ENCODE peak calls at places on chromosomes 6 and 20, in ten cellular contexts. One of them, this sample, is unnamed.

GRCh38 chr6:89297695-89298351 is 17.3 kb downstream of the GABRR2 start:
- DNase-seq in AG10803: peak
- DNase-seq in fibroblast of the aortic adventitia: peak
- DNase-seq in right atrium auricular region: no peak
- DNase-seq in adrenal gland: no peak
- DNase-seq in GM23338: no peak
- DNase-seq in bronchial epithelial cell: peak
- DNase-seq in AG04450: peak
- DNase-seq in PC-3: peak
- DNase-seq in HFF-Myc: peak
- DNase-seq in this sample: peak

GRCh38 chr20:61049684-61050083 is 202.4 kb upstream of the CDH4 start:
- DNase-seq in PC-3: no peak
- DNase-seq in fibroblast of the aortic adventitia: no peak
- DNase-seq in AG04450: no peak
- DNase-seq in HFF-Myc: no peak
- DNase-seq in GM23338: no peak
- DNase-seq in AG10803: no peak
- DNase-seq in right atrium auricular region: no peak
- DNase-seq in adrenal gland: no peak
- DNase-seq in bronchial epithelial cell: no peak
- DNase-seq in this sample: no peak

GRCh38 chr6:141521440-141521839 is 611.3 kb upstream of the GJE1 start:
- DNase-seq in bronchial epithelial cell: peak
- DNase-seq in AG10803: no peak
- DNase-seq in right atrium auricular region: no peak
- DNase-seq in fibroblast of the aortic adventitia: peak
- DNase-seq in HFF-Myc: no peak
- DNase-seq in PC-3: peak
- DNase-seq in adrenal gland: no peak
- DNase-seq in GM23338: no peak
- DNase-seq in AG04450: no peak
- DNase-seq in this sample: no peak

GRCh38 chr6:132733814-132734213 is 20.0 kb upstream of the VNN1 start:
- DNase-seq in right atrium auricular region: no peak
- DNase-seq in fibroblast of the aortic adventitia: no peak
- DNase-seq in AG04450: no peak
- DNase-seq in PC-3: no peak
- DNase-seq in GM23338: no peak
- DNase-seq in HFF-Myc: no peak
- DNase-seq in adrenal gland: no peak
- DNase-seq in AG10803: no peak
- DNase-seq in bronchial epithelial cell: peak
- DNase-seq in this sample: no peak

GRCh38 chr6:7106752-7107577 is 796 bp upstream of the RREB1 start:
- DNase-seq in GM23338: peak
- DNase-seq in HFF-Myc: no peak
- DNase-seq in bronchial epithelial cell: no peak
- DNase-seq in AG04450: no peak
- DNase-seq in adrenal gland: peak
- DNase-seq in right atrium auricular region: no peak
- DNase-seq in PC-3: peak
- DNase-seq in fibroblast of the aortic adventitia: no peak
- DNase-seq in AG10803: no peak
- DNase-seq in this sample: no peak

GRCh38 chr6:85675030-85675819 is 32.5 kb upstream of the SYNCRIP start:
- DNase-seq in GM23338: peak
- DNase-seq in AG10803: peak
- DNase-seq in right atrium auricular region: no peak
- DNase-seq in adrenal gland: no peak
- DNase-seq in PC-3: peak
- DNase-seq in fibroblast of the aortic adventitia: peak
- DNase-seq in AG04450: no peak
- DNase-seq in bronchial epithelial cell: peak
- DNase-seq in HFF-Myc: no peak
- DNase-seq in this sample: peak

GRCh38 chr20:8562356-8562755 is 430.3 kb downstream of the PLCB1 start:
- DNase-seq in HFF-Myc: no peak
- DNase-seq in right atrium auricular region: no peak
- DNase-seq in adrenal gland: no peak
- DNase-seq in bronchial epithelial cell: no peak
- DNase-seq in GM23338: no peak
- DNase-seq in PC-3: no peak
- DNase-seq in AG04450: no peak
- DNase-seq in fibroblast of the aortic adventitia: no peak
- DNase-seq in AG10803: no peak
- DNase-seq in this sample: no peak

GRCh38 chr6:23403458-23403857 is 722.6 kb upstream of the NRSN1 start:
- DNase-seq in adrenal gland: no peak
- DNase-seq in GM23338: no peak
- DNase-seq in PC-3: no peak
- DNase-seq in bronchial epithelial cell: no peak
- DNase-seq in fibroblast of the aortic adventitia: no peak
- DNase-seq in right atrium auricular region: no peak
- DNase-seq in AG04450: no peak
- DNase-seq in AG10803: no peak
- DNase-seq in HFF-Myc: no peak
- DNase-seq in this sample: no peak

GRCh38 chr6:155090166-155090565 is 95.1 kb downstream of the TIAM2 start:
- DNase-seq in fibroblast of the aortic adventitia: no peak
- DNase-seq in AG04450: no peak
- DNase-seq in AG10803: no peak
- DNase-seq in right atrium auricular region: no peak
- DNase-seq in GM23338: no peak
- DNase-seq in adrenal gland: no peak
- DNase-seq in PC-3: no peak
- DNase-seq in bronchial epithelial cell: no peak
- DNase-seq in HFF-Myc: no peak
- DNase-seq in this sample: no peak

GRCh38 chr6:33840064-33840926 is 36.5 kb upstream of the MLN start:
- DNase-seq in fibroblast of the aortic adventitia: peak
- DNase-seq in right atrium auricular region: peak
- DNase-seq in adrenal gland: peak
- DNase-seq in PC-3: peak
- DNase-seq in HFF-Myc: peak
- DNase-seq in AG10803: peak
- DNase-seq in GM23338: no peak
- DNase-seq in bronchial epithelial cell: peak
- DNase-seq in AG04450: peak
- DNase-seq in this sample: peak

GRCh38 chr20:35226775-35227681 is 538 bp downstream of the MMP24 start:
- DNase-seq in PC-3: peak
- DNase-seq in GM23338: peak
- DNase-seq in right atrium auricular region: no peak
- DNase-seq in AG10803: peak
- DNase-seq in bronchial epithelial cell: peak
- DNase-seq in HFF-Myc: no peak
- DNase-seq in adrenal gland: peak
- DNase-seq in fibroblast of the aortic adventitia: peak
- DNase-seq in AG04450: no peak
- DNase-seq in this sample: peak

GRCh38 chr6:109770779-109771178 is 79.7 kb downstream of the FIG4 start:
- DNase-seq in AG04450: no peak
- DNase-seq in adrenal gland: no peak
- DNase-seq in fibroblast of the aortic adventitia: no peak
- DNase-seq in GM23338: no peak
- DNase-seq in PC-3: no peak
- DNase-seq in HFF-Myc: no peak
- DNase-seq in right atrium auricular region: no peak
- DNase-seq in AG10803: no peak
- DNase-seq in bronchial epithelial cell: no peak
- DNase-seq in this sample: no peak

GRCh38 chr6:158153576-158153975 is 14.5 kb downstream of the SERAC1 start:
- DNase-seq in GM23338: no peak
- DNase-seq in AG04450: no peak
- DNase-seq in bronchial epithelial cell: no peak
- DNase-seq in adrenal gland: no peak
- DNase-seq in PC-3: no peak
- DNase-seq in HFF-Myc: no peak
- DNase-seq in right atrium auricular region: no peak
- DNase-seq in AG10803: no peak
- DNase-seq in fibroblast of the aortic adventitia: no peak
- DNase-seq in this sample: no peak

DNA sequence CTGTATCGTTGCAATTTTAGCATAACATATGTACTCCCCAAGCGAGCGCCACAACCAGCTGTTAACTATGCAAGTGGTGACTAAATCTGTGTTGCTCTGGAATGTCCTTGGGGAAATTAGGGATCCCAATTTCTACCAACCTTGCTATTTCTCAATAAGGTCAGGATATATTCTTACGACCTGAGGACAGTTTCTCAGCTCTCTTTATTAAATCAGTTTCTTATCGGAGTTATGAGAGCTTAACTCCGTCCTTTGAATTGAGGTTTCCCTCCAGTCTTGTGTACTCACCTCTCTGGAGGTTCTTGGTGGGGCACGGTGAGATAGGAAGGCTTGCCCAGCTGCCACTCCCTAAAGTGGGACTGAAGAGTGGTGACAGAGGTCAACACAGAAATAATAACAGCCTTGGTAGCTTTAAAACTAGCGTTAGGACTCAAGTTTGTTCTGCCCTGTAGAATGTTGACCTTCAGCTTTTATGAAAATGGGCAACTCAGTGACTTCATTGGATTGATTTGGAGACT is 689 bp downstream of the MRPS18B start:
- DNase-seq in bronchial epithelial cell: no peak
- DNase-seq in PC-3: peak
- DNase-seq in fibroblast of the aortic adventitia: peak
- DNase-seq in GM23338: no peak
- DNase-seq in AG10803: peak
- DNase-seq in HFF-Myc: no peak
- DNase-seq in adrenal gland: no peak
- DNase-seq in right atrium auricular region: no peak
- DNase-seq in AG04450: no peak
- DNase-seq in this sample: no peak
- H3K4me3 ChIP-seq in bronchial epithelial cell: peak
- H3K4me3 ChIP-seq in PC-3: peak
- H3K4me3 ChIP-seq in fibroblast of the aortic adventitia: peak
- H3K4me3 ChIP-seq in GM23338: peak
- H3K4me3 ChIP-seq in AG10803: peak
- H3K4me3 ChIP-seq in HFF-Myc: peak
- H3K4me3 ChIP-seq in adrenal gland: no peak
- H3K4me3 ChIP-seq in right atrium auricular region: peak
- H3K4me3 ChIP-seq in AG04450: peak
- H3K4me3 ChIP-seq in this sample: peak

DNA sequence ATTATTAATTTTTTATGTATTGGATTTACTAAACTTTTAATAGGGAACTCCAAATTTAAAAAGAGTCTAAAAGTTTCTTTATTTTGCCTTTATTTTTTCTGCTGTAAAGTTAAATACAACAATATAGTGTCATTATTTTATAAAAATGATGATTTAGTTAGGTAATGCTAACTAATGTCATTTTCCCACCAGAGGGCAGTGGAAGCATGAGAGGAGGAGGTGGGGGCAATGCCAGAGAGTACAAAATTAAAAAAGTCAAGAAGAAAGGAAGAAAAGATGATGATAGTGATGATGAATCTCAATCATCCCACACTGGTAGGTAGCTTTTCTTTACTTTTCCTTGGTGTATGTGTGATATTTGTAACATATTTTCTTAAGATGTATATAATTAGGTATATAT is 20.2 kb upstream of the FHL5 start:
- DNase-seq in bronchial epithelial cell: peak
- DNase-seq in HFF-Myc: no peak
- DNase-seq in AG04450: no peak
- DNase-seq in right atrium auricular region: no peak
- DNase-seq in GM23338: peak
- DNase-seq in adrenal gland: no peak
- DNase-seq in PC-3: peak
- DNase-seq in AG10803: no peak
- DNase-seq in fibroblast of the aortic adventitia: peak
- DNase-seq in this sample: peak
- TF ChIP-seq CTCF in bronchial epithelial cell: no peak
- TF ChIP-seq CTCF in HFF-Myc: peak
- TF ChIP-seq CTCF in AG04450: peak
- TF ChIP-seq CTCF in right atrium auricular region: peak
- TF ChIP-seq CTCF in GM23338: peak
- TF ChIP-seq CTCF in adrenal gland: peak
- TF ChIP-seq CTCF in PC-3: peak
- TF ChIP-seq CTCF in AG10803: peak
- TF ChIP-seq CTCF in fibroblast of the aortic adventitia: peak
- TF ChIP-seq CTCF in this sample: peak

DNA sequence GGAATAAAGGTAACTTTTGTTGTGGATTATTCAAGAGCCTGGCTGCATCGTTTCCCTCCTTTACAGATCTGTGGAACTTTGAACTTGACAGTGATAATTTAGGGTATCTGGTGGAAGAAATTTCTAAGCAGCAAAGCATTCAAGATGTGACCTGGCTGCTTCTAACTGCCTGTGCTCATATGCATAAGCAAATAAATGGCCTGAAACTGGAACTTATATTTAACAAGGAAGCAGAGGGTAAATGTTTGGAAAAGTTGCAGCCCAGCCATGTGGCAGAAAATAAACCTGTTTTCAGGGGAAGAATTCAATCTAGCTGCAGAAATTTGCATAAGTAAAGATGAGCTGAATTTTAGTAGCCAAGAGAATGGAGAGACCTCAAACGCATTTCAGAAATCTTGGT is 173.5 kb downstream of the C6orf118 start:
- DNase-seq in AG04450: no peak
- DNase-seq in HFF-Myc: no peak
- DNase-seq in PC-3: no peak
- DNase-seq in adrenal gland: no peak
- DNase-seq in AG10803: no peak
- DNase-seq in right atrium auricular region: no peak
- DNase-seq in bronchial epithelial cell: no peak
- DNase-seq in GM23338: no peak
- DNase-seq in fibroblast of the aortic adventitia: no peak
- DNase-seq in this sample: no peak
- H3K4me3 ChIP-seq in AG04450: no peak
- H3K4me3 ChIP-seq in HFF-Myc: no peak
- H3K4me3 ChIP-seq in PC-3: no peak
- H3K4me3 ChIP-seq in adrenal gland: no peak
- H3K4me3 ChIP-seq in AG10803: no peak
- H3K4me3 ChIP-seq in right atrium auricular region: no peak
- H3K4me3 ChIP-seq in bronchial epithelial cell: no peak
- H3K4me3 ChIP-seq in GM23338: no peak
- H3K4me3 ChIP-seq in fibroblast of the aortic adventitia: no peak
- H3K4me3 ChIP-seq in this sample: no peak

DNA sequence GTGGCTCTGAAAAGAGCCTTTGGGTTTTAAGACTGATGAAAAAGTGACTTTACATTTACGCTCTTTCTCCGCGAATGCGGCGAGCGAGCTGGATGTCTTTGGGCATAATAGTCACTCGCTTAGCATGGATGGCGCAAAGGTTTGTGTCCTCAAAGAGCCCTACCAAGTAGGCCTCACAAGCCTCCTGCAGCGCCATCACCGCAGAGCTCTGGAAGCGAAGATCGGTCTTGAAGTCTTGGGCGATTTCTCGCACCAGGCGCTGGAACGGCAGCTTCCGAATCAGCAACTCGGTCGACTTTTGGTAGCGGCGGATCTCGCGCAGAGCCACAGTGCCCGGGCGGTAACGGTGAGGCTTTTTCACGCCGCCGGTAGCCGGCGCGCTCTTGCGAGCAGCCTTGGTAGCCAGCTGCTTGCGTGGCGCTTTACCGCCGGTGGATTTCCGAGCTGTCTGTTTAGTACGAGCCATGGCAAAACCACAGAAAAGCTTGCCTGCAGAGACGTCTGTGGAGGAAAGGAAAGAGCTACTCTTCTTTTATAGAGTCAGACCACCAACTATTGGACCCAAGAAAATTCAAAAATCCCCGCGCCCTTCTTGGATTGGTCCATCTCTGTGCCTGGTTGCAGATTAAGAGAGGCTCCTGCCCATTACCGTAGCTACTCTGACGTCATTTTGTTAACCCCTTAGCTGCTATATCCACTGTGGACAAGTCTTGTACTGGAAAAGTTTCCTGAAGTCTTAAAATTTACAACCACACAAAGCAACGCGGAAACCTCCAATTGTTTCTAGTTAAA is 55.4 kb upstream of the HFE start:
- DNase-seq in HFF-Myc: peak
- DNase-seq in bronchial epithelial cell: peak
- DNase-seq in PC-3: peak
- DNase-seq in adrenal gland: peak
- DNase-seq in GM23338: peak
- DNase-seq in fibroblast of the aortic adventitia: peak
- DNase-seq in right atrium auricular region: peak
- DNase-seq in AG04450: peak
- DNase-seq in AG10803: peak
- DNase-seq in this sample: peak
- TF ChIP-seq CTCF in HFF-Myc: no peak
- TF ChIP-seq CTCF in bronchial epithelial cell: peak
- TF ChIP-seq CTCF in PC-3: no peak
- TF ChIP-seq CTCF in adrenal gland: no peak
- TF ChIP-seq CTCF in GM23338: no peak
- TF ChIP-seq CTCF in fibroblast of the aortic adventitia: peak
- TF ChIP-seq CTCF in right atrium auricular region: peak
- TF ChIP-seq CTCF in AG04450: peak
- TF ChIP-seq CTCF in AG10803: peak
- TF ChIP-seq CTCF in this sample: peak